ENCODE peak calls at places on chromosome 1, in six cellular contexts. T, Q, S, F, C and N are unnamed samples.

GRCh38 chr1:116940809-116941640 is 31.3 kb downstream of the PTGFRN start:
- DNase-seq in T (no peak), C (no peak), F (no peak), S (no peak), Q (no peak), N (no peak)

GRCh38 chr1:6497215-6497866 is 5.9 kb upstream of the PLEKHG5 start:
- DNase-seq in C (peak; percentile 54), S (peak; percentile 78), F (peak; percentile 45), Q (peak; percentile 80), T (peak; percentile 25), N (no peak)

GRCh38 chr1:36322786-36323635 is 434 bp downstream of the EVA1B start:
- DNase-seq in F (no peak), C (peak; percentile 34), T (no peak), Q (peak; percentile 27), S (peak; percentile 84), N (peak; percentile 60)

GRCh38 chr1:20322825-20323612 is 32.3 kb downstream of the VWA5B1 start:
- DNase-seq in T (no peak), F (no peak), C (no peak), S (peak; percentile 6), Q (no peak), N (no peak)

GRCh38 chr1:237124856-237125462 is 83.0 kb downstream of the RYR2 start:
- DNase-seq in S (no peak), F (no peak), C (no peak), T (no peak), Q (no peak), N (no peak)

GRCh38 chr1:48572632-48573258 is 100.7 kb upstream of the SPATA6 start:
- DNase-seq in C (peak; percentile 47), Q (peak; percentile 76), F (no peak), S (peak; percentile 61), T (no peak), N (peak; percentile 19)

GRCh38 chr1:201666645-201667044 is 127.7 kb downstream of the NAV1 start:
- DNase-seq in S (no peak), F (no peak), Q (no peak), T (no peak), C (no peak), N (no peak)

GRCh38 chr1:108777839-108778238 is 31.4 kb downstream of the STXBP3 start:
- DNase-seq in T (no peak), F (no peak), Q (no peak), C (no peak), S (no peak), N (no peak)

GRCh38 chr1:9657521-9658032 is 6.0 kb downstream of the PIK3CD start:
- DNase-seq in F (no peak), T (no peak), C (no peak), Q (no peak), S (no peak), N (no peak)
- H3K27ac ChIP-seq in F (no peak overlapping the region), T (no peak overlapping the region), C (no peak overlapping the region), Q (no peak overlapping the region), S (no peak overlapping the region), N (no peak overlapping the region)

GRCh38 chr1:164716992-164717703 is 158.2 kb downstream of the PBX1 start:
- DNase-seq in Q (no peak), F (no peak), C (no peak), S (no peak), T (no peak), N (no peak)
- H3K4me1 ChIP-seq in Q (peaks cover 87% of the 10 kb centered on the region), F (peaks cover 6% of the 10 kb centered on the region), C (peaks cover 32% of the 10 kb centered on the region), S (peaks cover 4% of the 10 kb centered on the region), T (no peaks in the 10 kb centered on the region), N (peaks cover 60% of the 10 kb centered on the region)

DNA sequence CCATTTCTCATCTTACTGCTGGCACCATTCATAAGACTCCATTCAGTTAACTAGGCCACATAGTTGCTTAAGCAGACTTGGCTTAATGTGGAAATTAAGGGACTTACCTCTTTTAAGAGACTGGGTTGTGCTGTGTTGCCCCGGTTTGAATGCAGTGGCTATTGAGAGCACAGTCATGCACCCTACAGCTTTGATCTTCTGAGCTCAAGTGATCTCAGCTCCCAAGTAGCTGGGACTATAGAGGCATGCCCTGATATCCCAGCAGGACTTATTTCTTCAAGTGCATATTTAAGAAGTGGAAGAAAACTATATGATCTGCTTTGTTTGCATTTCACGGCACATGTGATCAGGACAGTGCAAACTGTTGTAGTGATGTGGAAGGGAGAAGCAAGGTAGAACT is 181.2 kb downstream of the RASAL2 start:
- DNase-seq in F (no peak), T (no peak), S (no peak), Q (no peak), C (no peak), N (no peak)
- H3K27ac ChIP-seq in F (no peak overlapping the region), T (no peak overlapping the region), S (no peak overlapping the region), Q (no peak overlapping the region), C (no peak overlapping the region), N (no peak overlapping the region)

GRCh38 chr1:215900684-215901083 is 333.6 kb downstream of the KCTD3 start:
- DNase-seq in C (no peak), Q (no peak), F (no peak), S (no peak), T (no peak), N (no peak)
- H3K4me1 ChIP-seq in C (no peaks in the 10 kb centered on the region), Q (no peaks in the 10 kb centered on the region), F (no peaks in the 10 kb centered on the region), S (no peaks in the 10 kb centered on the region), T (no peaks in the 10 kb centered on the region), N (no peaks in the 10 kb centered on the region)

DNA sequence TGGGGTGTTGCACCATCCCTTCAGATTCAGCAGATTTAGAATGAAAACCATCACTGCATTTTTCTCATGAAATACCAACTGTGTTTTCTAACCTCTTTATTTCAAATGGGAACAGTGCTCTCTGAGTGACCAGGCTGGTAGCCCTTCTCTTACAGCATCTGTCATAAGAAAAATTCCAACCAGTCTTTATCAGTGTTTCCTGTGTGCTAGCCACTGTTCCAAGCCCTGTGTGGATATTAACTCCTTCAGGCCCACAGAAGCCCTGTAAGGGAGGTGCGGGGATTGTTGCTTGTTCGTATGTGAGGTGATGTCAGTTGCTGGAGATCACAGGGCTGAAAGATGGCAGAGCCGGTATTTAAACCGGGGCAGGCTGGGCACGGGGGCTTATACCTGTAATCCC is 19.1 kb downstream of the H6PD start:
- DNase-seq in F (no peak), Q (no peak), T (no peak), C (no peak), S (no peak), N (no peak)
- H3K27ac ChIP-seq in F (no peak overlapping the region), Q (peak overlapping the region; percentile 48), T (no peak overlapping the region), C (no peak overlapping the region), S (no peak overlapping the region), N (peak overlapping the region; percentile 81)

GRCh38 chr1:26079960-26080814 is 12.8 kb upstream of the TRIM63 start:
- DNase-seq in F (no peak), S (no peak), C (no peak), Q (no peak), T (no peak), N (no peak)

GRCh38 chr1:26078286-26079177 is 11.1 kb upstream of the TRIM63 start:
- DNase-seq in C (no peak), T (no peak), S (no peak), Q (no peak), F (no peak), N (no peak)

GRCh38 chr1:26077524-26077923 is 10.1 kb upstream of the TRIM63 start:
- DNase-seq in F (no peak), S (no peak), T (no peak), Q (no peak), C (no peak), N (no peak)

GRCh38 chr1:26081267-26082019 is 14.0 kb upstream of the TRIM63 start:
- DNase-seq in Q (no peak), F (no peak), T (no peak), S (no peak), C (no peak), N (peak; percentile 73)

GRCh38 chr1:26079178-26079563 is 11.7 kb upstream of the TRIM63 start:
- DNase-seq in C (no peak), S (no peak), Q (no peak), T (no peak), F (no peak), N (no peak)
- H3K4me1 ChIP-seq in C (no peaks in the 10 kb centered on the region), S (no peaks in the 10 kb centered on the region), Q (no peaks in the 10 kb centered on the region), T (no peaks in the 10 kb centered on the region), F (no peaks in the 10 kb centered on the region), N (peaks cover 69% of the 10 kb centered on the region)

GRCh38 chr1:86381223-86381622 is 14.9 kb downstream of the ODF2L start:
- DNase-seq in S (no peak), Q (no peak), T (no peak), F (no peak), C (no peak), N (no peak)
- H3K27ac ChIP-seq in S (no peak overlapping the region), Q (no peak overlapping the region), T (no peak overlapping the region), F (no peak overlapping the region), C (no peak overlapping the region), N (no peak overlapping the region)

DNA sequence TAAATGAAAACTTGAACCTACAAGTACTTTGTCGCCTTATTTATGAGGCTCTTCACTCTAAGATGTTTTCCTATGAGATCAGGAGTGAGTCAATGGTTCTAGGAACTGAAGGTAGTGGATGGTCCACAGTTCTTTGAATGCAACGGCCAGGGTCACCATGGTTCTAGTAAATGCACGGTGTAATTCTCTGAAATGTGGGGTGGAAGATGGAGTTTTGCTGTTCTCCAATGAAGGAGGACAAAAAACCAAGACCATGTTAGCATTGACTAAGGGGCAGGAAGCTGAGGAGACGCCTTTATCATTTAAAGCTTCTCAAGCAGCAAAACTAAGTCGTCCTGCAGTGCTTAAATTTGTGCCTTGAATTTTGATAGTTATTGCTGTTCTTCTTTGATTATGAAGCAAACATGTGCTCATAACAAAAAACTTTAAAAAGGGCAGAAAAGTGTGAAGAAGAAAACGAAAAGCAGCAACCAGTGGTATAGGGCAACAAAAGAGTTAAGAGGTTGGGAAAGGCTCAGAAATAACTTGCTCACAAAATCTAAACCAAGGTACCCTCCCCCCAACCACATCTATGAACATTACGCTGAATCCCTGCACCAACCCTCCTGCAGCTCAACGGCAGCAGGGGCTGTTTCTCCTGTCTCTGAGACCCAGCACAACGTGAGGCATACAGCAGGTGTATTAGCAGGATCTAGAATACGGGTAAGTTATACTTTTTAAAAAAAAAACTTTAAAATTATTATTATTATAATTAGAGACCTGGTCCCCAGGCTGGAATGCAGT is 85.0 kb downstream of the MRPL37 start:
- DNase-seq in F (no peak), C (no peak), Q (no peak), S (no peak), T (peak; percentile 19), N (no peak)
- H3K4me1 ChIP-seq in F (peaks cover 28% of the 10 kb centered on the region), C (peaks cover 76% of the 10 kb centered on the region), Q (peaks cover 47% of the 10 kb centered on the region), S (peaks cover 3% of the 10 kb centered on the region), T (peaks cover 94% of the 10 kb centered on the region), N (peaks cover 63% of the 10 kb centered on the region)

GRCh38 chr1:25477448-25478034 is 46.8 kb downstream of the MACO1 start:
- DNase-seq in T (no peak), F (no peak), C (no peak), S (no peak), Q (no peak), N (no peak)
- H3K27ac ChIP-seq in T (no peak overlapping the region), F (peak overlapping the region; percentile 45), C (no peak overlapping the region), S (no peak overlapping the region), Q (no peak overlapping the region), N (peak overlapping the region; percentile 86)